ENCODE peak calls at places on chromosomes 13 and 19, in six cellular contexts. B is aorta; X is activated CD8-positive, alpha-beta memory T cell treated with anti-CD3 and anti-CD28 coated beads, Interleukin-2, amount 10 ng/mL, durations not matched to agents 7 days and 5 days; Z is Right ventricle myocardium inferior; G is activated CD8-positive, alpha-beta T cell treated with anti-CD3 and anti-CD28 coated beads, Interleukin-2, amount 10 ng/mL, durations not matched to agents 7 days and 5 days; K is lower lobe of right lung. N is an unnamed sample.

GRCh38 chr19:51651216-51651846 is 4.7 kb upstream of the SIGLEC14 start:
- ATAC-seq in K (peak; percentile 81), G (no peak), Z (peak; percentile 42), X (no peak), B (no peak), N (no peak)

GRCh38 chr19:19434483-19435045 is 29.1 kb downstream of the GATAD2A start:
- ATAC-seq in B (peak; percentile 59), G (no peak), K (no peak), Z (peak; percentile 89), X (no peak), N (no peak)

GRCh38 chr19:1295169-1296012 is 9.7 kb downstream of the EFNA2 start:
- ATAC-seq in X (peak; percentile 66), G (peak; percentile 57), B (no peak), K (peak; percentile 31), Z (no peak), N (peak; percentile 14)

GRCh38 chr13:107210216-107211010 is 642.5 kb upstream of the ARGLU1 start:
- ATAC-seq in X (no peak), G (no peak), K (peak; percentile 50), Z (no peak), B (peak; percentile 49), N (no peak)

GRCh38 chr19:18881491-18881890 is 14.5 kb downstream of the CERS1 start:
- ATAC-seq in X (no peak), Z (no peak), B (no peak), G (no peak), K (no peak), N (no peak)

GRCh38 chr13:27182054-27182453 is 10.4 kb upstream of the USP12 start:
- ATAC-seq in B (no peak), K (no peak), G (no peak), X (no peak), Z (no peak), N (no peak)

GRCh38 chr13:110831437-110832204 is 83.2 kb downstream of the ANKRD10 start:
- ATAC-seq in Z (no peak), B (peak; percentile 27), K (no peak), G (no peak), X (no peak), N (no peak)

GRCh38 chr19:17021328-17021727 is 5.3 kb downstream of the CPAMD8 start:
- ATAC-seq in K (no peak), Z (no peak), X (no peak), B (no peak), G (no peak), N (no peak)

GRCh38 chr19:7968796-7969559 is 25.5 kb upstream of the TIMM44 start:
- ATAC-seq in Z (no peak), K (no peak), B (no peak), X (no peak), G (no peak), N (no peak)

GRCh38 chr13:33639640-33640080 is 178.3 kb upstream of the RFC3 start:
- ATAC-seq in Z (no peak), B (no peak), G (no peak), X (peak; percentile 42), K (no peak), N (no peak)

N was measured in SK-N-SH treated with all-trans-retinoic acid at 6 μM for 48 hours.